ENCODE peak calls at places on chromosomes 4 and X, in five cellular contexts. One of them, this sample, is unnamed.

GRCh38 chrX:96621811-96622210 is 62.8 kb upstream of the DIAPH2 start:
- DNase-seq in GM12891: no peak
- DNase-seq in stomach: no peak
- DNase-seq in GM12892: no peak
- DNase-seq in vagina: no peak
- DNase-seq in this sample: no peak

GRCh38 chr4:69321153-69321729 is 41.0 kb downstream of the UGT2B28 start:
- DNase-seq in GM12891: no peak
- DNase-seq in stomach: peak; percentile 85
- DNase-seq in GM12892: no peak
- DNase-seq in vagina: no peak
- DNase-seq in this sample: no peak

GRCh38 chrX:135698924-135699323 is 14.5 kb upstream of the CT45A1 start:
- DNase-seq in GM12891: no peak
- DNase-seq in stomach: no peak
- DNase-seq in GM12892: no peak
- DNase-seq in vagina: no peak
- DNase-seq in this sample: no peak

GRCh38 chr4:165994706-165995105 is 121.7 kb downstream of the TLL1 start:
- DNase-seq in GM12891: no peak
- DNase-seq in stomach: no peak
- DNase-seq in GM12892: no peak
- DNase-seq in vagina: no peak
- DNase-seq in this sample: no peak

GRCh38 chrX:65999563-66000148 is 40.2 kb downstream of the VSIG4 start:
- DNase-seq in GM12891: no peak
- DNase-seq in stomach: no peak
- DNase-seq in GM12892: no peak
- DNase-seq in vagina: no peak
- DNase-seq in this sample: no peak

GRCh38 chrX:45749375-45749774 is 548.7 kb upstream of the DIPK2B start:
- DNase-seq in GM12891: no peak
- DNase-seq in stomach: no peak
- DNase-seq in GM12892: no peak
- DNase-seq in vagina: no peak
- DNase-seq in this sample: no peak

GRCh38 chr4:122666527-122667245 is 45.8 kb upstream of the IL21 start:
- DNase-seq in GM12891: no peak
- DNase-seq in stomach: no peak
- DNase-seq in GM12892: no peak
- DNase-seq in vagina: no peak
- DNase-seq in this sample: no peak

GRCh38 chrX:119042040-119042439 is 30.8 kb upstream of the CT47C1 start:
- DNase-seq in GM12891: no peak
- DNase-seq in stomach: no peak
- DNase-seq in GM12892: no peak
- DNase-seq in vagina: no peak
- DNase-seq in this sample: no peak

GRCh38 chrX:134002921-134003615 is 17.7 kb upstream of the GPC3 start:
- DNase-seq in GM12891: no peak
- DNase-seq in stomach: no peak
- DNase-seq in GM12892: no peak
- DNase-seq in vagina: no peak
- DNase-seq in this sample: no peak

GRCh38 chr4:65623509-65623908 is 46.8 kb downstream of the EPHA5 start:
- DNase-seq in GM12891: no peak
- DNase-seq in stomach: no peak
- DNase-seq in GM12892: no peak
- DNase-seq in vagina: no peak
- DNase-seq in this sample: no peak

GRCh38 chrX:41014776-41015175 is 70.5 kb upstream of the USP9X start:
- DNase-seq in GM12891: no peak
- DNase-seq in stomach: no peak
- DNase-seq in GM12892: no peak
- DNase-seq in vagina: no peak
- DNase-seq in this sample: no peak

GRCh38 chr4:912548-913279 is 19.4 kb downstream of the GAK start:
- DNase-seq in GM12891: no peak
- DNase-seq in stomach: no peak
- DNase-seq in GM12892: no peak
- DNase-seq in vagina: no peak
- DNase-seq in this sample: no peak

GRCh38 chrX:22159071-22159470 is 113.6 kb upstream of the CBLL2 start:
- DNase-seq in GM12891: no peak
- DNase-seq in stomach: no peak
- DNase-seq in GM12892: no peak
- DNase-seq in vagina: no peak
- DNase-seq in this sample: no peak

GRCh38 chr4:121304843-121305348 is 75.9 kb downstream of the QRFPR start:
- DNase-seq in GM12891: no peak
- DNase-seq in stomach: no peak
- DNase-seq in GM12892: no peak
- DNase-seq in vagina: no peak
- DNase-seq in this sample: no peak

GRCh38 chr4:25174674-25175073 is 14.4 kb upstream of the SEPSECS start:
- DNase-seq in GM12891: no peak
- DNase-seq in stomach: no peak
- DNase-seq in GM12892: no peak
- DNase-seq in vagina: no peak
- DNase-seq in this sample: no peak

GRCh38 chr4:150126201-150126879 is 48.1 kb downstream of the DCLK2 start:
- DNase-seq in GM12891: peak; percentile 7
- DNase-seq in stomach: no peak
- DNase-seq in GM12892: no peak
- DNase-seq in vagina: no peak
- DNase-seq in this sample: peak; percentile 17

GRCh38 chr4:13548984-13549546 is 4.8 kb upstream of the NKX3-2 start:
- DNase-seq in GM12891: peak; percentile 70
- DNase-seq in stomach: peak; percentile 81
- DNase-seq in GM12892: peak; percentile 67
- DNase-seq in vagina: no peak
- DNase-seq in this sample: peak; percentile 89

GRCh38 chr4:180960758-180961401 is 1282.3 kb upstream of the TENM3 start:
- DNase-seq in GM12891: no peak
- DNase-seq in stomach: no peak
- DNase-seq in GM12892: no peak
- DNase-seq in vagina: no peak
- DNase-seq in this sample: no peak

GRCh38 chr4:139099366-139099982 is 77.5 kb downstream of the ELF2 start:
- DNase-seq in GM12891: peak; percentile 37
- DNase-seq in stomach: peak; percentile 69
- DNase-seq in GM12892: peak; percentile 44
- DNase-seq in vagina: no peak
- DNase-seq in this sample: peak; percentile 70

GRCh38 chrX:133335027-133335426 is 80.3 kb downstream of the GPC4 start:
- DNase-seq in GM12891: no peak
- DNase-seq in stomach: no peak
- DNase-seq in GM12892: no peak
- DNase-seq in vagina: no peak
- DNase-seq in this sample: no peak

GRCh38 chr4:147866532-147867271 is 134.8 kb downstream of the ARHGAP10 start:
- DNase-seq in GM12891: peak; percentile 52
- DNase-seq in stomach: peak; percentile 96
- DNase-seq in GM12892: peak; percentile 39
- DNase-seq in vagina: no peak
- DNase-seq in this sample: peak; percentile 92

GRCh38 chr4:92333056-92333455 is 29.3 kb downstream of the GRID2 start:
- DNase-seq in GM12891: no peak
- DNase-seq in stomach: no peak
- DNase-seq in GM12892: no peak
- DNase-seq in vagina: no peak
- DNase-seq in this sample: no peak

GRCh38 chrX:120380699-120381098 is 18.8 kb downstream of the ATP1B4 start:
- DNase-seq in GM12891: no peak
- DNase-seq in stomach: no peak
- DNase-seq in GM12892: no peak
- DNase-seq in vagina: no peak
- DNase-seq in this sample: no peak

GRCh38 chr4:142567199-142567598 is 278.9 kb downstream of the INPP4B start:
- DNase-seq in GM12891: no peak
- DNase-seq in stomach: no peak
- DNase-seq in GM12892: no peak
- DNase-seq in vagina: no peak
- DNase-seq in this sample: no peak

GRCh38 chrX:6468716-6469115 is 66.2 kb downstream of the VCX3A start:
- DNase-seq in GM12891: no peak
- DNase-seq in stomach: no peak
- DNase-seq in GM12892: no peak
- DNase-seq in vagina: no peak
- DNase-seq in this sample: no peak

GRCh38 chr4:7422098-7422897 is 12.4 kb downstream of the PSAPL1 start:
- DNase-seq in GM12891: no peak
- DNase-seq in stomach: peak; percentile 22
- DNase-seq in GM12892: no peak
- DNase-seq in vagina: no peak
- DNase-seq in this sample: no peak

GRCh38 chr4:70877539-70877938 is 24.6 kb upstream of the MOB1B start:
- DNase-seq in GM12891: no peak
- DNase-seq in stomach: no peak
- DNase-seq in GM12892: no peak
- DNase-seq in vagina: no peak
- DNase-seq in this sample: no peak

GRCh38 chr4:78775278-78776030 is 696 bp upstream of the BMP2K start:
- DNase-seq in GM12891: peak; percentile 66
- DNase-seq in stomach: peak; percentile 89
- DNase-seq in GM12892: peak; percentile 58
- DNase-seq in vagina: peak; percentile 93
- DNase-seq in this sample: peak; percentile 91
- TF ChIP-seq POLR2A in GM12891: peak; percentile 66
- TF ChIP-seq POLR2A in stomach: no peak
- TF ChIP-seq POLR2A in GM12892: peak; percentile 74
- TF ChIP-seq POLR2A in vagina: peak; percentile 5
- TF ChIP-seq POLR2A in this sample: no peak

GRCh38 chr4:145181091-145181501 is 707 bp upstream of the OTUD4 start:
- DNase-seq in GM12891: no peak
- DNase-seq in stomach: no peak
- DNase-seq in GM12892: no peak
- DNase-seq in vagina: no peak
- DNase-seq in this sample: no peak

GRCh38 chr4:145178740-145179139 is 1.6 kb downstream of the OTUD4 start:
- DNase-seq in GM12891: no peak
- DNase-seq in stomach: no peak
- DNase-seq in GM12892: no peak
- DNase-seq in vagina: no peak
- DNase-seq in this sample: no peak

GRCh38 chr4:145180298-145181090 is at the start of gene OTUD4:
- DNase-seq in GM12891: peak; percentile 74
- DNase-seq in stomach: peak; percentile 97
- DNase-seq in GM12892: peak; percentile 70
- DNase-seq in vagina: peak; percentile 95
- DNase-seq in this sample: peak; percentile 98

GRCh38 chr4:145177906-145178538 is 2.4 kb downstream of the OTUD4 start:
- DNase-seq in GM12891: no peak
- DNase-seq in stomach: no peak
- DNase-seq in GM12892: no peak
- DNase-seq in vagina: no peak
- DNase-seq in this sample: no peak

DNA sequence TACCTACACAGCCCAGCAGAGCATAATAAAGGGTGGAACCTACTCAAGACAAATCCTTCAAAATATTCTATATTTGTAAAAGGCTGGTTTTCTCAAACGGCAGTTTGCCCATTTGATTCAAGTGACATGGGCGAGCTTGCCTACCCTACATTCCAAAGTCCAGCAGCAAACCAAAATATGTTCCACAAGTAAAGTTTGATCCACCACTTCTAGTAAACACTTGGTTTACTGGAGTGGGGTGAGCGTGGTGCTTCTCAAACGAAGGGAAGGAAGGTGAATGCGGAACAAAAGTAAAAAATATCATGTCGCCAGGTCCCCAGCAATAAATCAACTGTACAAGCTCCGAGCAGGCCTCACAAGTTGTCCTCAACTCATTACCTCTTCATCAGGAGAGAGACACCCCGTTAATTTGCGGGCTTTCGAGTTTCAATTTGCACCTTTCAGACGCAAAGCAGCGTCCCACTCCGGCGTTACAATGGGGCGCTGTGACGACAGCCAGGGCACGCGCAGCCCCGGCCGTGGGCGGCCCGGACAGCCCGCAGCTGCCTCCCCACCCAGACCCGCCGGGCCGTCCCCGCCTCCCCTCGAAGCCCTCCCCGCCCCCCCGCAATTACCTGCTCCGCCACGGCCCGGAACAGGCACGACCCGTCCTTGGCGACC is 1.1 kb downstream of the OTUD4 start:
- DNase-seq in GM12891: no peak
- DNase-seq in stomach: peak; percentile 79
- DNase-seq in GM12892: peak; percentile 47
- DNase-seq in vagina: no peak
- DNase-seq in this sample: peak; percentile 82
- TF ChIP-seq POLR2A in GM12891: peak; percentile 85
- TF ChIP-seq POLR2A in stomach: no peak
- TF ChIP-seq POLR2A in GM12892: peak; percentile 62
- TF ChIP-seq POLR2A in vagina: peak; percentile 16
- TF ChIP-seq POLR2A in this sample: no peak

DNA sequence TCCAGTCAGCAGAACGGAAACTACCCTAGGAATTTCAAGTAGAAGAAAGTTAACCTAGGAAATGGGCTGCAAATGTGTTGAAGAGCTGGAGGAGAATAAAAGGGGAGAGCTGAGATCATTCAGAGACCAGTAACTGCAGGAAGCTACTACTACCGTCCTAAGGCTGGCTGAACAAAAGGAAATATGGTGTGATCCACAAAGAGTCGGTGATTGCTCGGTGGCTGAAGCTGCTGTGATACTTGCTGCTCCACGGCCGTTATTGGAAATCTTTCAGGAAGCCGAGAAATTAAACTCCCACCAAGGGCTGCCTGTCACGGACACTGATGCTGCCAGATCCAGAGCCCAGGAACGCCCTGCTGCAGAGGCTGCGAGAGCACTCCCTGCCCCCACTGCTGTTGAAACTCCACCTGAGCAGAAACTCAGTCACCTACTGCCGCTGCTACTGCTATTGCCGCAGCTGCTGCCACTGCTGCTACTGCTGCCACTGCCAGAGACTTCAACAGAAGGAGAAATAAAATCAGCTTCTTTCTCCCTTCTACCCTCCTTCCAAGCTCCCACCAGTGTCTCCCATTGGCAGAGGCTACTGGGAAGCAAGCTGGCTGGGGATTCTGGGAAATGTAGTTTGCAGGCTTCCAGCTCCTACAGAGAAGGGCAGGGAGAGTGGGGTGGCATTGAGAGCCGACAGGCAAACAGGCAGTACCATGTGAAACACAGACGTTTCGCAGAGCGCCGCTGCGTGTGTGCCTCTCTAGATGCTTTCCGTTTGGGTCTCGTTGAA is 125.9 kb upstream of the ENPP6 start:
- DNase-seq in GM12891: no peak
- DNase-seq in stomach: peak; percentile 77
- DNase-seq in GM12892: no peak
- DNase-seq in vagina: no peak
- DNase-seq in this sample: peak; percentile 75
- TF ChIP-seq POLR2A in GM12891: no peak
- TF ChIP-seq POLR2A in stomach: no peak
- TF ChIP-seq POLR2A in GM12892: peak; percentile 66
- TF ChIP-seq POLR2A in vagina: no peak
- TF ChIP-seq POLR2A in this sample: no peak

DNA sequence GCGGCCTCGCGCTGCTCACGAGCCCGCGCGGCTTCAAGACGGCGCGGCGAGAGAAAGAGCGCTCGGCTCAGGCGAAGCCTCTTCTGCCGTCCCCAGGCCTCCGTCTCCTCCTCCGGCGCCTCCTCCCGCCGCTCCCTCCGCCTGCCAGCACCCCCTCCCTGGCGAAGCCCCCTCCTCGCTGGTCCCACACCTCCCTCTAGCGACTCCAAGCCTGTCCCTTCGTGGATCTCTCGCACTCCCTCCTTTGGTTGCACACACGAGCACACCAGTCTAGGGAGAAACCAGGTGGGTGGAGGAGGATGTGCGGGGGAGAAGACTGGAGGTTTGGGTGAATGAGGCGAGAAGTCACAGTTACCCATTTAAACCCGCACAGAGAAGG is at the start of gene CAMK2D:
- DNase-seq in GM12891: peak; percentile 48
- DNase-seq in stomach: peak; percentile 86
- DNase-seq in GM12892: peak; percentile 39
- DNase-seq in vagina: peak; percentile 96
- DNase-seq in this sample: peak; percentile 92
- TF ChIP-seq POLR2A in GM12891: no peak
- TF ChIP-seq POLR2A in stomach: no peak
- TF ChIP-seq POLR2A in GM12892: no peak
- TF ChIP-seq POLR2A in vagina: no peak
- TF ChIP-seq POLR2A in this sample: no peak